ENCODE peak calls at places on chromosomes 6 and 20, in four cellular contexts. E is ovary, C is body of pancreas, J is stomach. M is an unnamed sample. For H3K9me3, the result is how much of the 10 kb centered on the place peaks cover.

GRCh38 chr6:14228571-14228970 is 111.0 kb downstream of the CD83 start:
- DNase-seq in J (no peak), C (no peak), E (no peak), M (no peak)

GRCh38 chr20:50185426-50185825 is 5.2 kb upstream of the CEBPB start:
- DNase-seq in E (no peak), J (no peak), C (no peak), M (no peak)

GRCh38 chr6:37244430-37245310 is 12.9 kb upstream of the TBC1D22B start:
- DNase-seq in E (peak), C (peak), J (peak), M (peak)

GRCh38 chr20:14449323-14449722 is 111.9 kb upstream of the FLRT3 start:
- DNase-seq in J (no peak), C (no peak), E (no peak), M (no peak)

GRCh38 chr6:137754366-137754765 is 112.7 kb upstream of the TNFAIP3 start:
- DNase-seq in J (no peak), E (no peak), C (no peak), M (no peak)

GRCh38 chr6:32177182-32177787 is 920 bp upstream of the RNF5 start:
- DNase-seq in E (no peak), C (no peak), J (no peak), M (no peak)

GRCh38 chr20:2507875-2508630 is 662 bp downstream of the ZNF343 start:
- DNase-seq in E (no peak), C (peak), J (peak), M (peak)

GRCh38 chr6:144978208-144978607 is 693.1 kb downstream of the UTRN start:
- DNase-seq in E (no peak), C (no peak), J (no peak), M (no peak)

GRCh38 chr6:126625019-126625418 is 285.1 kb downstream of the CENPW start:
- DNase-seq in C (no peak), J (no peak), E (no peak), M (no peak)

GRCh38 chr6:37131104-37131959 is 38.6 kb upstream of the PIM1 start:
- DNase-seq in C (no peak), J (peak), E (no peak), M (peak)

GRCh38 chr6:149032599-149033405 is 284.7 kb upstream of the TAB2 start:
- DNase-seq in C (peak), E (peak), J (no peak), M (no peak)

GRCh38 chr6:103983860-103984259 is 875.9 kb downstream of the HACE1 start:
- DNase-seq in E (no peak), J (no peak), C (no peak), M (no peak)

GRCh38 chr20:46348972-46349741 is 40.9 kb upstream of the CDH22 start:
- DNase-seq in E (peak), C (peak), J (peak), M (peak)

GRCh38 chr6:52547647-52548352 is 29.1 kb downstream of the TRAM2 start:
- DNase-seq in E (no peak), C (no peak), J (no peak), M (no peak)

GRCh38 chr6:161890133-161890833 is 616.4 kb upstream of the AGPAT4 start:
- DNase-seq in J (no peak), C (no peak), E (no peak), M (peak)

GRCh38 chr6:160160929-160161646 is 39.5 kb downstream of the SLC22A1 start:
- DNase-seq in C (no peak), J (no peak), E (no peak), M (no peak)

GRCh38 chr6:61168878-61169277 is 1117.1 kb downstream of the KHDRBS2 start:
- DNase-seq in C (no peak), J (no peak), E (no peak), M (no peak)

GRCh38 chr6:128521302-128521632 is 868 bp upstream of the PTPRK start:
- DNase-seq in J (no peak), C (no peak), E (no peak), M (no peak)

GRCh38 chr20:9408422-9409300 is 105.7 kb upstream of the LAMP5 start:
- DNase-seq in J (no peak), E (no peak), C (no peak), M (no peak)

GRCh38 chr20:9407805-9408421 is 106.5 kb upstream of the LAMP5 start:
- DNase-seq in E (peak), C (peak), J (peak), M (no peak)

GRCh38 chr20:9409981-9410380 is 104.4 kb upstream of the LAMP5 start:
- DNase-seq in J (no peak), E (no peak), C (no peak), M (no peak)

GRCh38 chr20:9411833-9412232 is 102.6 kb upstream of the LAMP5 start:
- DNase-seq in E (no peak), J (no peak), C (no peak), M (no peak)

GRCh38 chr20:9409352-9409751 is 105.0 kb upstream of the LAMP5 start:
- DNase-seq in J (no peak), C (no peak), E (no peak), M (no peak)
- H3K27ac ChIP-seq in J (no peak), C (no peak), E (no peak), M (no peak)

DNA sequence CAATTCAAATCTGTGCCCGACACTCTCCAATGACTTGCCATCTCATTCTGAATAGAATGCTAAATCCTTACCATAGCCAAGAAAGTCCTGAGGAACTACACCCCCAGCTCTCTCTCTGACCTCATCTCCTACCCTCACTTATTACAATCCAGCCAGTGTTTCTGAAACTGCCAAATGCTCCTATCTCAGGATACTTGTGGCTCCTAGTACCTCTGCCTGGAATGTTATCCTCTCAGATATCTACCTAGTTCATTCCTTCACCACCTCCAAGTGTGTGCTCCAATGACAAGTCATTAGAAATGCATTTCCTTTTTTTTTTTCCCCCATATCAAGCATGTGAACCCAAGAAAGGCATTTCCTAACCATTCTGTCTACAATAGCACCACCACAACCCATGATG is 24.4 kb downstream of the ZNF184 start:
- DNase-seq in C (no peak), E (no peak), J (no peak), M (no peak)
- H3K9me3 ChIP-seq in C (under half), E (under half), J (half or more), M (under half)

DNA sequence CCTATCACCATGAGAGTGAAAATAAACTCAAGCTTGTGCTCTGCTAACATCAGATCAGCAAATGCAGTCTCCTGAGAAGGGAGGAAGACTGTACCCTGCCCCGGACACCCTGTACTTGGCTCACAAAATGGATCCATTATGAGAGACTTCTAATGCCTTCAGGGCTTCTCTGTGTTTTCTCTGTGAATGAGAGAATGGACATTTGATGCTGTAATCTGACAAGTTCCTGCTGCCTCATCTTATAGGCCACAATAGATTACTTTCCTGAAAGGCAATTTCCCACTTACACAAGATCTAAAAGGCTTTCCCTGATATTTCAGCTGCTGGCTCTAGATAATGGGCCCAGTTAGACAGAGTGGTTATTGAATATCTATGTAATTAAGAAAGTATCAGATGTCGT is 117.2 kb downstream of the OTOR start:
- DNase-seq in J (no peak), C (no peak), E (no peak), M (no peak)
- H3K27ac ChIP-seq in J (no peak), C (no peak), E (no peak), M (no peak)

GRCh38 chr6:4858194-4859028 is 82.2 kb downstream of the CDYL start:
- DNase-seq in J (no peak), E (no peak), C (no peak), M (no peak)

GRCh38 chr6:4864534-4864933 is 88.3 kb downstream of the CDYL start:
- DNase-seq in E (no peak), J (no peak), C (no peak), M (no peak)

GRCh38 chr6:4860387-4860786 is 84.2 kb downstream of the CDYL start:
- DNase-seq in C (no peak), J (no peak), E (no peak), M (no peak)

GRCh38 chr6:4856779-4857178 is 80.6 kb downstream of the CDYL start:
- DNase-seq in E (no peak), J (no peak), C (no peak), M (no peak)

GRCh38 chr6:4861564-4861963 is 85.4 kb downstream of the CDYL start:
- DNase-seq in E (no peak), J (no peak), C (no peak), M (no peak)
- H3K9me3 ChIP-seq in E (under half), J (under half), C (under half), M (under half)

M was measured in right cardiac atrium.